ENCODE peak calls at places on chromosomes 11 and 22, in nine cellular contexts. F is mucosa of gallbladder; Q is T-helper 2 cell; O is NCI-H1105 treated with DMSO at 0.1 percent for 48 hours; X is cardiac septum; J is activated CD4-positive, alpha-beta T cell treated with anti-CD3 and anti-CD28 coated beads, Interleukin-2, amount 50 U/mL, for 24 hours; U is T-helper 17 cell; Y is NCI-H510A treated with DMSO at 0.1 percent for 48 hours; K is HL-60. B is an unnamed sample.

GRCh38 chr22:26131755-26132154 is 37.5 kb upstream of the SEZ6L start:
- DNase-seq in F (no peak), Q (no peak), O (no peak), X (no peak), J (no peak), U (no peak), Y (no peak), K (no peak), B (no peak)

GRCh38 chr22:20117656-20118571 is 888 bp upstream of the TRMT2A start:
- DNase-seq in F (peak), Q (peak), O (no peak), X (no peak), J (peak), U (peak), Y (no peak), K (peak), B (no peak)

GRCh38 chr11:6285019-6285418 is 25.4 kb downstream of the CCKBR start:
- DNase-seq in F (no peak), Q (no peak), O (no peak), X (no peak), J (no peak), U (no peak), Y (no peak), K (no peak), B (no peak)

GRCh38 chr22:24105018-24105360 is 76.3 kb upstream of the SUSD2 start:
- DNase-seq in F (no peak), Q (no peak), O (no peak), X (no peak), J (no peak), U (no peak), Y (no peak), K (no peak), B (no peak)

GRCh38 chr11:121762820-121763219 is 310.1 kb upstream of the SORL1-AS1 start:
- DNase-seq in F (no peak), Q (no peak), O (peak), X (no peak), J (no peak), U (no peak), Y (no peak), K (no peak), B (peak)

GRCh38 chr22:27879923-27880322 is 39.1 kb downstream of the PITPNB start:
- DNase-seq in F (no peak), Q (no peak), O (peak), X (no peak), J (no peak), U (no peak), Y (no peak), K (peak), B (no peak)

GRCh38 chr22:42296381-42296853 is 26.0 kb upstream of the TCF20 start:
- DNase-seq in F (no peak), Q (no peak), O (peak), X (peak), J (no peak), U (no peak), Y (no peak), K (no peak), B (peak)

GRCh38 chr11:42482822-42483221 is 829.0 kb upstream of the API5 start:
- DNase-seq in F (no peak), Q (no peak), O (no peak), X (no peak), J (no peak), U (no peak), Y (no peak), K (no peak), B (no peak)

GRCh38 chr22:19951351-19951750 is 9.7 kb upstream of the TXNRD2 start:
- DNase-seq in F (no peak), Q (no peak), O (no peak), X (no peak), J (no peak), U (no peak), Y (no peak), K (no peak), B (no peak)

GRCh38 chr22:23088199-23088604 is 17.9 kb downstream of the GNAZ start:
- DNase-seq in F (peak), Q (no peak), O (no peak), X (no peak), J (no peak), U (no peak), Y (peak), K (no peak), B (peak)

GRCh38 chr22:38724926-38725571 is 19.3 kb downstream of the GTPBP1 start:
- DNase-seq in F (no peak), Q (no peak), O (peak), X (no peak), J (no peak), U (no peak), Y (no peak), K (peak), B (no peak)

GRCh38 chr22:21446128-21446826 is 20.9 kb upstream of the TMEM191C start:
- DNase-seq in F (peak), Q (no peak), O (no peak), X (no peak), J (no peak), U (no peak), Y (no peak), K (peak), B (peak)

GRCh38 chr11:72850832-72851231 is 36.6 kb downstream of the ATG16L2 start:
- DNase-seq in F (no peak), Q (no peak), O (no peak), X (no peak), J (no peak), U (no peak), Y (no peak), K (no peak), B (no peak)

GRCh38 chr11:13465909-13466371 is 2.9 kb upstream of the BTBD10 start:
- DNase-seq in F (no peak), Q (no peak), O (peak), X (no peak), J (no peak), U (no peak), Y (peak), K (no peak), B (no peak)

GRCh38 chr22:46367707-46368191 is 32.2 kb downstream of the TRMU start:
- DNase-seq in F (peak), Q (peak), O (peak), X (no peak), J (peak), U (peak), Y (peak), K (peak), B (peak)

GRCh38 chr11:69801513-69802335 is 17.5 kb downstream of the FGF3 start:
- DNase-seq in F (no peak), Q (no peak), O (peak), X (no peak), J (no peak), U (peak), Y (no peak), K (no peak), B (peak)

GRCh38 chr22:19607198-19608113 is 83.2 kb upstream of the CLDN5 start:
- DNase-seq in F (peak), Q (no peak), O (peak), X (no peak), J (no peak), U (peak), Y (peak), K (no peak), B (peak)

GRCh38 chr11:2211113-2211971 is 39.7 kb upstream of the TH start:
- DNase-seq in F (peak), Q (no peak), O (peak), X (peak), J (no peak), U (no peak), Y (peak), K (no peak), B (no peak)

GRCh38 chr11:45343988-45344387 is 57.8 kb upstream of the SYT13 start:
- DNase-seq in F (no peak), Q (no peak), O (no peak), X (no peak), J (no peak), U (no peak), Y (no peak), K (no peak), B (no peak)

GRCh38 chr11:2294340-2295290 is 7.1 kb downstream of the C11orf21 start:
- DNase-seq in F (peak), Q (no peak), O (no peak), X (peak), J (no peak), U (peak), Y (no peak), K (no peak), B (no peak)

B was measured in WTC11.